ENCODE peak calls at places on chromosomes 3 and 15, in nine cellular contexts. K is RWPE1; W is neuronal stem cell; F is activated CD4-positive, alpha-beta T cell treated with anti-CD3 and anti-CD28 coated beads, Interleukin-2, amount 50 U/mL, for 1 hour; R is activated naive CD8-positive, alpha-beta T cell treated with anti-CD3 and anti-CD28 coated beads, Interleukin-2, amount 50 U/mL, for 24 hours; O is stimulated activated CD4-positive, alpha-beta T cell treated with anti-CD3 and anti-CD28 coated beads, Interleukin-1b, Interleukin-23, amount 100 ng/mL, for 24 hours; J is ELR; Z is CD8-positive, alpha-beta T cell; L is EL. Y is an unnamed sample.
A peak's percentile ranks its signal among the peaks of the same experiment; 100 is the strongest.

GRCh38 chr3:2098398-2099027 is at the start of gene CNTN4:
- DNase-seq in L (no peak), F (no peak), W (peak; percentile 94), J (no peak), K (peak; percentile 8), O (no peak), Z (no peak), R (peak; percentile 18), Y (no peak)

GRCh38 chr3:45545476-45545875 is 49.1 kb upstream of the LIMD1 start:
- DNase-seq in J (peak; percentile 70), L (peak; percentile 58), R (no peak), O (no peak), W (no peak), Z (no peak), F (no peak), K (no peak), Y (no peak)

GRCh38 chr15:100861511-100861991 is 18.1 kb upstream of the ALDH1A3 start:
- DNase-seq in W (no peak), O (no peak), R (no peak), Z (no peak), J (no peak), L (no peak), F (no peak), K (no peak), Y (no peak)

GRCh38 chr3:194396561-194396896 is 2.5 kb downstream of the GP5 start:
- DNase-seq in J (no peak), L (no peak), O (no peak), K (no peak), F (no peak), W (no peak), R (no peak), Z (no peak), Y (no peak)

GRCh38 chr3:61807865-61808276 is 246.5 kb downstream of the PTPRG start:
- DNase-seq in R (no peak), O (no peak), J (no peak), W (no peak), L (no peak), Z (no peak), F (no peak), K (no peak), Y (no peak)

GRCh38 chr3:145313751-145314150 is 847.2 kb downstream of the PLOD2 start:
- DNase-seq in W (no peak), L (no peak), F (no peak), R (no peak), O (no peak), K (no peak), J (no peak), Z (no peak), Y (no peak)

GRCh38 chr3:107344722-107345121 is 32.5 kb upstream of the CCDC54 start:
- DNase-seq in L (peak; percentile 17), K (no peak), W (no peak), Z (no peak), O (no peak), F (no peak), J (peak; percentile 19), R (no peak), Y (no peak)

GRCh38 chr15:55389276-55389631 is 18.9 kb downstream of the CCPG1 start:
- DNase-seq in R (no peak), F (no peak), O (no peak), K (peak; percentile 48), L (peak; percentile 53), J (peak; percentile 78), Z (no peak), W (no peak), Y (no peak)

GRCh38 chr3:67875338-67875737 is 220.9 kb upstream of the SUCLG2 start:
- DNase-seq in K (no peak), Z (no peak), J (peak; percentile 54), O (no peak), R (no peak), L (peak; percentile 39), W (no peak), F (no peak), Y (no peak)

GRCh38 chr3:16928386-16929132 is 43.8 kb downstream of the PLCL2 start:
- DNase-seq in R (no peak), F (no peak), L (no peak), K (no peak), J (no peak), Z (no peak), W (no peak), O (no peak), Y (no peak)

GRCh38 chr3:172673210-172673679 is 37.6 kb downstream of the NCEH1 start:
- DNase-seq in R (peak; percentile 73), W (peak; percentile 42), O (peak; percentile 39), J (peak; percentile 85), F (peak; percentile 49), L (peak; percentile 74), Z (peak; percentile 4), K (peak; percentile 49), Y (no peak)

GRCh38 chr15:77354064-77354463 is 65.8 kb downstream of the PEAK1 start:
- DNase-seq in L (peak; percentile 6), W (no peak), Z (no peak), K (peak; percentile 48), R (no peak), F (no peak), O (no peak), J (peak; percentile 22), Y (no peak)

GRCh38 chr15:92907229-92907628 is 7.1 kb downstream of the CHD2 start:
- DNase-seq in Z (no peak), J (peak; percentile 51), O (no peak), K (no peak), F (no peak), R (no peak), L (peak; percentile 44), W (no peak), Y (no peak)

GRCh38 chr15:33200444-33200843 is 5.9 kb upstream of the FMN1 start:
- DNase-seq in R (no peak), F (no peak), O (no peak), Z (no peak), J (no peak), L (peak; percentile 9), K (no peak), W (no peak), Y (no peak)

GRCh38 chr3:27596920-27597319 is 112.7 kb upstream of the SLC4A7 start:
- DNase-seq in L (peak; percentile 29), F (no peak), O (no peak), W (no peak), K (no peak), Z (no peak), J (peak; percentile 47), R (no peak), Y (no peak)

GRCh38 chr3:135325096-135325495 is 530.0 kb downstream of the EPHB1 start:
- DNase-seq in K (no peak), Z (no peak), F (no peak), W (no peak), O (no peak), J (no peak), L (no peak), R (no peak), Y (no peak)

GRCh38 chr3:185308126-185308754 is 54.4 kb upstream of the EHHADH start:
- DNase-seq in W (peak; percentile 63), R (peak; percentile 41), J (peak; percentile 71), L (peak; percentile 67), K (peak; percentile 53), O (peak; percentile 7), F (peak; percentile 41), Z (peak; percentile 3), Y (no peak)

GRCh38 chr15:77527831-77528231 is 104.9 kb downstream of the LINGO1 start:
- DNase-seq in O (no peak), Z (no peak), K (no peak), L (no peak), F (no peak), R (no peak), W (no peak), J (no peak), Y (no peak)

Y was measured in activated B cell treated with CpG ODN at 0.5 μM for 24 hours.